ENCODE peak calls at places on chromosomes 7 and 10, in seven cellular contexts. A, Y, N, Q, C, V and T are unnamed samples.

GRCh38 chr7:22782616-22783232 is 39.9 kb downstream of the TOMM7 start:
- DNase-seq in A (peak; percentile 80), Y (peak; percentile 84), N (peak; percentile 55), Q (peak; percentile 56), C (peak; percentile 32), V (peak; percentile 76), T (peak; percentile 73)

GRCh38 chr10:24866615-24867583 is 85.5 kb downstream of the PRTFDC1 start:
- DNase-seq in A (peak; percentile 82), Y (no peak), N (peak; percentile 42), Q (no peak), C (no peak), V (peak; percentile 74), T (no peak)

GRCh38 chr7:142332421-142332820 is 74.6 kb upstream of the PRSS58 start:
- DNase-seq in A (no peak), Y (no peak), N (no peak), Q (no peak), C (no peak), V (no peak), T (no peak)

GRCh38 chr10:124324856-124325657 is 93.7 kb downstream of the OAT start:
- DNase-seq in A (no peak), Y (no peak), N (no peak), Q (no peak), C (no peak), V (no peak), T (no peak)

GRCh38 chr10:69362471-69362954 is 54.2 kb downstream of the TACR2 start:
- DNase-seq in A (peak; percentile 91), Y (no peak), N (no peak), Q (no peak), C (no peak), V (peak; percentile 77), T (no peak)

GRCh38 chr10:99917963-99918825 is 91.6 kb downstream of the DNMBP start:
- DNase-seq in A (peak; percentile 51), Y (no peak), N (no peak), Q (no peak), C (no peak), V (peak; percentile 41), T (no peak)

GRCh38 chr10:124367936-124368335 is 50.8 kb downstream of the OAT start:
- DNase-seq in A (no peak), Y (no peak), N (no peak), Q (no peak), C (no peak), V (no peak), T (no peak)

GRCh38 chr10:58625070-58625469 is 112.4 kb downstream of the BICC1 start:
- DNase-seq in A (no peak), Y (no peak), N (no peak), Q (no peak), C (no peak), V (no peak), T (no peak)

GRCh38 chr7:157464111-157464970 is 127.5 kb downstream of the DNAJB6 start:
- DNase-seq in A (no peak), Y (no peak), N (no peak), Q (no peak), C (no peak), V (no peak), T (no peak)

GRCh38 chr7:66379761-66380160 is 174.6 kb downstream of the TPST1 start:
- DNase-seq in A (no peak), Y (no peak), N (no peak), Q (no peak), C (no peak), V (no peak), T (peak; percentile 67)

GRCh38 chr7:116671681-116672595 is at the start of gene MET:
- DNase-seq in A (peak; percentile 76), Y (peak; percentile 54), N (peak; percentile 87), Q (peak; percentile 2), C (no peak), V (peak; percentile 82), T (peak; percentile 15)

GRCh38 chr7:116772926-116773749 is 89.2 kb upstream of the CAPZA2 start:
- DNase-seq in A (no peak), Y (no peak), N (no peak), Q (no peak), C (no peak), V (no peak), T (no peak)

GRCh38 chr10:49037187-49037586 is 78.1 kb downstream of the VSTM4 start:
- DNase-seq in A (no peak), Y (no peak), N (no peak), Q (no peak), C (no peak), V (no peak), T (peak; percentile 29)